ENCODE peak calls at places on chromosomes 12 and 14, in eight cellular contexts. One of them, this sample, is unnamed.

GRCh38 chr14:91367173-91368171 is 50.1 kb downstream of the CCDC88C start:
- DNase-seq in suprapubic skin: no peak
- DNase-seq in ovary: no peak
- DNase-seq in K562: no peak
- DNase-seq in A549: peak
- DNase-seq in H1: no peak
- DNase-seq in HepG2: no peak
- DNase-seq in esophagus muscularis mucosa: no peak
- DNase-seq in this sample: no peak

GRCh38 chr12:96510306-96510764 is 21.0 kb downstream of the CFAP54 start:
- DNase-seq in A549: no peak
- DNase-seq in suprapubic skin: no peak
- DNase-seq in ovary: no peak
- DNase-seq in H1: no peak
- DNase-seq in K562: no peak
- DNase-seq in esophagus muscularis mucosa: peak
- DNase-seq in HepG2: no peak
- DNase-seq in this sample: no peak

GRCh38 chr12:599756-600155 is 63.5 kb downstream of the NINJ2 start:
- DNase-seq in suprapubic skin: no peak
- DNase-seq in K562: no peak
- DNase-seq in A549: no peak
- DNase-seq in HepG2: no peak
- DNase-seq in H1: no peak
- DNase-seq in esophagus muscularis mucosa: no peak
- DNase-seq in ovary: no peak
- DNase-seq in this sample: no peak

GRCh38 chr14:41062826-41063225 is 543.9 kb upstream of the LRFN5 start:
- DNase-seq in esophagus muscularis mucosa: no peak
- DNase-seq in K562: no peak
- DNase-seq in suprapubic skin: no peak
- DNase-seq in A549: peak
- DNase-seq in H1: no peak
- DNase-seq in HepG2: no peak
- DNase-seq in ovary: no peak
- DNase-seq in this sample: no peak

GRCh38 chr12:12072064-12072760 is 1.5 kb downstream of the BCL2L14 start:
- DNase-seq in A549: no peak
- DNase-seq in suprapubic skin: no peak
- DNase-seq in esophagus muscularis mucosa: no peak
- DNase-seq in ovary: no peak
- DNase-seq in K562: no peak
- DNase-seq in H1: no peak
- DNase-seq in HepG2: peak
- DNase-seq in this sample: no peak

GRCh38 chr12:94735985-94736384 is 85.6 kb upstream of the TMCC3 start:
- DNase-seq in esophagus muscularis mucosa: no peak
- DNase-seq in A549: no peak
- DNase-seq in ovary: no peak
- DNase-seq in HepG2: no peak
- DNase-seq in H1: no peak
- DNase-seq in suprapubic skin: no peak
- DNase-seq in K562: no peak
- DNase-seq in this sample: no peak

GRCh38 chr14:39762576-39763401 is 330.6 kb upstream of the FBXO33 start:
- DNase-seq in K562: no peak
- DNase-seq in ovary: no peak
- DNase-seq in esophagus muscularis mucosa: no peak
- DNase-seq in suprapubic skin: no peak
- DNase-seq in A549: no peak
- DNase-seq in H1: no peak
- DNase-seq in HepG2: peak
- DNase-seq in this sample: no peak

GRCh38 chr12:93002278-93003054 is 73.4 kb upstream of the EEA1 start:
- DNase-seq in ovary: peak
- DNase-seq in HepG2: no peak
- DNase-seq in suprapubic skin: no peak
- DNase-seq in esophagus muscularis mucosa: no peak
- DNase-seq in A549: no peak
- DNase-seq in K562: peak
- DNase-seq in H1: no peak
- DNase-seq in this sample: no peak

GRCh38 chr14:60003991-60004390 is 84.0 kb downstream of the LRRC9 start:
- DNase-seq in ovary: no peak
- DNase-seq in esophagus muscularis mucosa: no peak
- DNase-seq in H1: no peak
- DNase-seq in K562: no peak
- DNase-seq in A549: no peak
- DNase-seq in HepG2: peak
- DNase-seq in suprapubic skin: no peak
- DNase-seq in this sample: no peak

GRCh38 chr14:50937325-50937724 is 7.0 kb downstream of the PYGL start:
- DNase-seq in HepG2: no peak
- DNase-seq in A549: no peak
- DNase-seq in suprapubic skin: no peak
- DNase-seq in ovary: no peak
- DNase-seq in esophagus muscularis mucosa: no peak
- DNase-seq in H1: no peak
- DNase-seq in K562: no peak
- DNase-seq in this sample: no peak

GRCh38 chr14:22887260-22887989 is 4.4 kb downstream of the REM2 start:
- DNase-seq in HepG2: no peak
- DNase-seq in ovary: peak
- DNase-seq in A549: peak
- DNase-seq in esophagus muscularis mucosa: no peak
- DNase-seq in suprapubic skin: no peak
- DNase-seq in K562: peak
- DNase-seq in H1: no peak
- DNase-seq in this sample: no peak

GRCh38 chr14:75399819-75400678 is 27.8 kb upstream of the JDP2 start:
- DNase-seq in K562: no peak
- DNase-seq in H1: no peak
- DNase-seq in A549: peak
- DNase-seq in suprapubic skin: peak
- DNase-seq in esophagus muscularis mucosa: peak
- DNase-seq in ovary: peak
- DNase-seq in HepG2: no peak
- DNase-seq in this sample: peak

GRCh38 chr14:101958418-101959185 is 5.8 kb upstream of the DYNC1H1 start:
- DNase-seq in suprapubic skin: no peak
- DNase-seq in K562: no peak
- DNase-seq in H1: no peak
- DNase-seq in esophagus muscularis mucosa: no peak
- DNase-seq in HepG2: no peak
- DNase-seq in A549: no peak
- DNase-seq in ovary: no peak
- DNase-seq in this sample: no peak

GRCh38 chr14:44788612-44789011 is 173.1 kb downstream of the KLHL28 start:
- DNase-seq in ovary: no peak
- DNase-seq in H1: no peak
- DNase-seq in A549: no peak
- DNase-seq in HepG2: no peak
- DNase-seq in suprapubic skin: no peak
- DNase-seq in K562: no peak
- DNase-seq in esophagus muscularis mucosa: no peak
- DNase-seq in this sample: no peak
- TF ChIP-seq CTCF in ovary: no peak
- TF ChIP-seq CTCF in H1: no peak
- TF ChIP-seq CTCF in A549: no peak
- TF ChIP-seq CTCF in HepG2: no peak
- TF ChIP-seq CTCF in suprapubic skin: no peak
- TF ChIP-seq CTCF in K562: no peak
- TF ChIP-seq CTCF in esophagus muscularis mucosa: no peak
- TF ChIP-seq CTCF in this sample: no peak

GRCh38 chr14:89911018-89911919 is 43.3 kb downstream of the EFCAB11 start:
- DNase-seq in H1: peak
- DNase-seq in suprapubic skin: no peak
- DNase-seq in ovary: no peak
- DNase-seq in HepG2: peak
- DNase-seq in A549: peak
- DNase-seq in K562: no peak
- DNase-seq in esophagus muscularis mucosa: no peak
- DNase-seq in this sample: no peak
- TF ChIP-seq EP300 in H1: no peak
- TF ChIP-seq EP300 in suprapubic skin: no peak
- TF ChIP-seq EP300 in ovary: no peak
- TF ChIP-seq EP300 in HepG2: no peak
- TF ChIP-seq EP300 in A549: no peak
- TF ChIP-seq EP300 in K562: no peak
- TF ChIP-seq EP300 in esophagus muscularis mucosa: no peak
- TF ChIP-seq EP300 in this sample: no peak

GRCh38 chr14:58769766-58770165 is 132.0 kb downstream of the DACT1 start:
- DNase-seq in esophagus muscularis mucosa: no peak
- DNase-seq in A549: no peak
- DNase-seq in K562: no peak
- DNase-seq in suprapubic skin: no peak
- DNase-seq in H1: no peak
- DNase-seq in ovary: no peak
- DNase-seq in HepG2: no peak
- DNase-seq in this sample: no peak

GRCh38 chr14:58772814-58773620 is 135.3 kb downstream of the DACT1 start:
- DNase-seq in H1: no peak
- DNase-seq in K562: no peak
- DNase-seq in A549: no peak
- DNase-seq in esophagus muscularis mucosa: no peak
- DNase-seq in suprapubic skin: no peak
- DNase-seq in ovary: no peak
- DNase-seq in HepG2: no peak
- DNase-seq in this sample: no peak

GRCh38 chr14:58770501-58770982 is 132.8 kb downstream of the DACT1 start:
- DNase-seq in K562: no peak
- DNase-seq in HepG2: no peak
- DNase-seq in H1: no peak
- DNase-seq in suprapubic skin: no peak
- DNase-seq in A549: no peak
- DNase-seq in esophagus muscularis mucosa: no peak
- DNase-seq in ovary: no peak
- DNase-seq in this sample: no peak

GRCh38 chr14:58772061-58772604 is 134.4 kb downstream of the DACT1 start:
- DNase-seq in A549: no peak
- DNase-seq in esophagus muscularis mucosa: no peak
- DNase-seq in HepG2: no peak
- DNase-seq in H1: no peak
- DNase-seq in ovary: no peak
- DNase-seq in suprapubic skin: no peak
- DNase-seq in K562: no peak
- DNase-seq in this sample: no peak

GRCh38 chr14:58771016-58771415 is 133.3 kb downstream of the DACT1 start:
- DNase-seq in H1: no peak
- DNase-seq in suprapubic skin: no peak
- DNase-seq in ovary: no peak
- DNase-seq in K562: no peak
- DNase-seq in A549: no peak
- DNase-seq in HepG2: no peak
- DNase-seq in esophagus muscularis mucosa: no peak
- DNase-seq in this sample: no peak
- H3K4me3 ChIP-seq in H1: no peak
- H3K4me3 ChIP-seq in suprapubic skin: no peak
- H3K4me3 ChIP-seq in ovary: no peak
- H3K4me3 ChIP-seq in K562: no peak
- H3K4me3 ChIP-seq in A549: no peak
- H3K4me3 ChIP-seq in HepG2: no peak
- H3K4me3 ChIP-seq in esophagus muscularis mucosa: no peak
- H3K4me3 ChIP-seq in this sample: no peak

GRCh38 chr14:87522575-87522974 is 470.4 kb downstream of the GALC start:
- DNase-seq in suprapubic skin: no peak
- DNase-seq in K562: no peak
- DNase-seq in HepG2: no peak
- DNase-seq in ovary: no peak
- DNase-seq in A549: no peak
- DNase-seq in esophagus muscularis mucosa: no peak
- DNase-seq in H1: peak
- DNase-seq in this sample: no peak
- TF ChIP-seq CTCF in suprapubic skin: no peak
- TF ChIP-seq CTCF in K562: no peak
- TF ChIP-seq CTCF in HepG2: no peak
- TF ChIP-seq CTCF in ovary: no peak
- TF ChIP-seq CTCF in A549: no peak
- TF ChIP-seq CTCF in esophagus muscularis mucosa: no peak
- TF ChIP-seq CTCF in H1: peak
- TF ChIP-seq CTCF in this sample: no peak

GRCh38 chr14:32049361-32050103 is 27.6 kb upstream of the ARHGAP5 start:
- DNase-seq in A549: no peak
- DNase-seq in H1: no peak
- DNase-seq in K562: no peak
- DNase-seq in esophagus muscularis mucosa: no peak
- DNase-seq in HepG2: no peak
- DNase-seq in ovary: no peak
- DNase-seq in suprapubic skin: no peak
- DNase-seq in this sample: no peak

GRCh38 chr14:32050839-32051238 is 26.3 kb upstream of the ARHGAP5 start:
- DNase-seq in H1: no peak
- DNase-seq in ovary: no peak
- DNase-seq in HepG2: no peak
- DNase-seq in A549: no peak
- DNase-seq in esophagus muscularis mucosa: no peak
- DNase-seq in K562: no peak
- DNase-seq in suprapubic skin: no peak
- DNase-seq in this sample: no peak

GRCh38 chr14:32044454-32044853 is 32.6 kb upstream of the ARHGAP5 start:
- DNase-seq in suprapubic skin: no peak
- DNase-seq in HepG2: no peak
- DNase-seq in A549: no peak
- DNase-seq in H1: no peak
- DNase-seq in esophagus muscularis mucosa: no peak
- DNase-seq in K562: no peak
- DNase-seq in ovary: no peak
- DNase-seq in this sample: no peak

GRCh38 chr14:32043624-32044023 is 33.5 kb upstream of the ARHGAP5 start:
- DNase-seq in K562: no peak
- DNase-seq in HepG2: no peak
- DNase-seq in A549: no peak
- DNase-seq in suprapubic skin: no peak
- DNase-seq in H1: no peak
- DNase-seq in esophagus muscularis mucosa: no peak
- DNase-seq in ovary: no peak
- DNase-seq in this sample: no peak

GRCh38 chr14:32047791-32048190 is 29.3 kb upstream of the ARHGAP5 start:
- DNase-seq in H1: no peak
- DNase-seq in suprapubic skin: no peak
- DNase-seq in K562: no peak
- DNase-seq in A549: no peak
- DNase-seq in ovary: no peak
- DNase-seq in HepG2: no peak
- DNase-seq in esophagus muscularis mucosa: no peak
- DNase-seq in this sample: no peak
- TF ChIP-seq EP300 in H1: no peak
- TF ChIP-seq EP300 in suprapubic skin: no peak
- TF ChIP-seq EP300 in K562: no peak
- TF ChIP-seq EP300 in A549: no peak
- TF ChIP-seq EP300 in ovary: no peak
- TF ChIP-seq EP300 in HepG2: no peak
- TF ChIP-seq EP300 in esophagus muscularis mucosa: no peak
- TF ChIP-seq EP300 in this sample: no peak

GRCh38 chr12:8689606-8690175 is 8.1 kb upstream of the RIMKLB start:
- DNase-seq in esophagus muscularis mucosa: no peak
- DNase-seq in K562: no peak
- DNase-seq in suprapubic skin: no peak
- DNase-seq in ovary: no peak
- DNase-seq in HepG2: no peak
- DNase-seq in A549: no peak
- DNase-seq in H1: no peak
- DNase-seq in this sample: no peak

GRCh38 chr12:8692573-8692972 is 5.2 kb upstream of the RIMKLB start:
- DNase-seq in esophagus muscularis mucosa: no peak
- DNase-seq in HepG2: no peak
- DNase-seq in H1: no peak
- DNase-seq in A549: no peak
- DNase-seq in suprapubic skin: no peak
- DNase-seq in K562: peak
- DNase-seq in ovary: peak
- DNase-seq in this sample: peak

GRCh38 chr12:8687846-8688601 is 9.8 kb upstream of the RIMKLB start:
- DNase-seq in ovary: peak
- DNase-seq in HepG2: no peak
- DNase-seq in H1: no peak
- DNase-seq in A549: peak
- DNase-seq in K562: peak
- DNase-seq in esophagus muscularis mucosa: peak
- DNase-seq in suprapubic skin: no peak
- DNase-seq in this sample: peak
- H3K4me3 ChIP-seq in ovary: no peak
- H3K4me3 ChIP-seq in HepG2: no peak
- H3K4me3 ChIP-seq in H1: no peak
- H3K4me3 ChIP-seq in A549: peak
- H3K4me3 ChIP-seq in K562: no peak
- H3K4me3 ChIP-seq in esophagus muscularis mucosa: no peak
- H3K4me3 ChIP-seq in suprapubic skin: no peak
- H3K4me3 ChIP-seq in this sample: no peak

This sample was measured in tibial nerve.